ENCODE peak calls at places on chromosomes 7 and 10, in six cellular contexts. I, D, R, A, S and X are unnamed samples.

GRCh38 chr7:68295386-68295785 is 1298.8 kb downstream of the TYW1 start:
- DNase-seq in D (no peak), S (no peak), R (no peak), I (no peak), A (no peak), X (no peak)

GRCh38 chr10:78805176-78805575 is 263.6 kb upstream of the ZMIZ1 start:
- DNase-seq in S (peak; percentile 58), D (no peak), I (no peak), A (peak; percentile 79), R (peak; percentile 64), X (no peak)

GRCh38 chr10:73601486-73601921 is 10.4 kb upstream of the USP54 start:
- DNase-seq in A (no peak), R (no peak), S (no peak), D (no peak), I (no peak), X (peak; percentile 2)

GRCh38 chr10:82866424-82867020 is 991.5 kb downstream of the NRG3 start:
- DNase-seq in A (no peak), I (no peak), S (no peak), R (peak; percentile 32), D (no peak), X (no peak)

GRCh38 chr7:45917658-45918057 is 3.4 kb downstream of the IGFBP3 start:
- DNase-seq in S (peak; percentile 79), D (peak; percentile 80), R (peak; percentile 71), A (peak; percentile 88), I (peak; percentile 75), X (peak; percentile 58)

GRCh38 chr7:111400088-111400487 is 162.2 kb downstream of the IMMP2L start:
- DNase-seq in I (no peak), R (no peak), D (no peak), A (no peak), S (no peak), X (no peak)

GRCh38 chr7:73701357-73701995 is 18.0 kb downstream of the STX1A start:
- DNase-seq in D (no peak), S (no peak), A (no peak), I (peak; percentile 68), R (no peak), X (no peak)

GRCh38 chr10:62870866-62871265 is 54.7 kb upstream of the EGR2 start:
- DNase-seq in A (no peak), D (no peak), R (no peak), S (no peak), I (no peak), X (no peak)

GRCh38 chr7:128937647-128938523 is at the start of gene IRF5:
- DNase-seq in A (no peak), D (no peak), S (peak; percentile 88), I (no peak), R (peak; percentile 37), X (no peak)

GRCh38 chr10:18229839-18230238 is 89.6 kb downstream of the CACNB2 start:
- DNase-seq in I (no peak), R (peak; percentile 35), A (no peak), S (no peak), D (no peak), X (no peak)

GRCh38 chr7:107815254-107815882 is 12.3 kb upstream of the SLC26A3 start:
- DNase-seq in I (no peak), A (no peak), D (no peak), S (no peak), R (no peak), X (no peak)

GRCh38 chr7:135714534-135715009 is 13.4 kb downstream of the SLC13A4 start:
- DNase-seq in S (no peak), I (no peak), A (no peak), D (no peak), R (peak; percentile 71), X (no peak)

GRCh38 chr10:112875474-112876267 is 74.4 kb upstream of the TCF7L2 start:
- DNase-seq in D (no peak), S (no peak), I (no peak), R (no peak), A (no peak), X (no peak)

GRCh38 chr7:2384354-2385243 is 18.8 kb upstream of the CHST12 start:
- DNase-seq in R (no peak), A (no peak), I (no peak), S (no peak), D (no peak), X (no peak)

GRCh38 chr7:3034591-3035150 is 9.0 kb downstream of the CARD11 start:
- DNase-seq in D (no peak), A (no peak), R (no peak), S (no peak), I (no peak), X (no peak)

GRCh38 chr7:5589819-5590595 is 166.4 kb upstream of the TNRC18 start:
- DNase-seq in I (no peak), S (no peak), R (no peak), D (no peak), A (no peak), X (no peak)

GRCh38 chr7:3092468-3092867 is 48.8 kb upstream of the CARD11 start:
- DNase-seq in A (peak; percentile 14), I (no peak), D (no peak), S (peak; percentile 58), R (no peak), X (no peak)

GRCh38 chr10:118955531-118956252 is 73.8 kb upstream of the NANOS1 start:
- DNase-seq in S (no peak), D (no peak), I (no peak), R (no peak), A (no peak), X (no peak)

GRCh38 chr7:157539521-157539920 is 202.7 kb downstream of the DNAJB6 start:
- DNase-seq in A (no peak), R (no peak), D (no peak), S (peak; percentile 17), I (no peak), X (no peak)

GRCh38 chr7:148665211-148665610 is 33.5 kb upstream of the CUL1 start:
- DNase-seq in S (no peak), A (no peak), R (no peak), I (no peak), D (no peak), X (no peak)

GRCh38 chr10:94546616-94547175 is 1.1 kb downstream of the HELLS start:
- DNase-seq in S (no peak), I (peak; percentile 31), D (no peak), A (no peak), R (peak; percentile 18), X (no peak)

GRCh38 chr7:153170287-153170686 is 410.7 kb downstream of the ACTR3B start:
- DNase-seq in S (no peak), D (no peak), A (no peak), R (no peak), I (no peak), X (no peak)

GRCh38 chr7:21948364-21948763 is 2.7 kb upstream of the CDCA7L start:
- DNase-seq in S (no peak), R (no peak), I (peak; percentile 15), D (no peak), A (no peak), X (no peak)